ENCODE peak calls at places on chromosomes 2 and 18, in seven cellular contexts. C is stimulated activated CD4-positive, alpha-beta T cell treated with anti-CD3 and anti-CD28 coated beads, Interleukin-2, amount 100 ng/mL, for 4 hours; W is stimulated activated CD8-positive, alpha-beta memory T cell treated with anti-CD3 and anti-CD28 coated beads, Interleukin-2, amount 100 ng/mL, for 48 hours; R is adrenal gland; P is activated effector memory CD4-positive, alpha-beta T cell treated with Interleukin-2 at 50 U/mL for 16 hours; U is epithelial cell of prostate; Y is breast epithelium. S is an unnamed sample.

GRCh38 chr2:107553534-107553933 is 273.2 kb upstream of the RGPD4 start:
- DNase-seq in W (no peak), C (no peak), R (peak; percentile 7), P (no peak), Y (no peak), U (peak; percentile 20), S (no peak)

GRCh38 chr2:233820766-233821105 is 33.6 kb downstream of the HJURP start:
- DNase-seq in W (no peak), Y (no peak), U (no peak), P (no peak), R (no peak), C (no peak), S (no peak)

GRCh38 chr2:133641497-133641896 is 73.2 kb upstream of the NCKAP5 start:
- DNase-seq in U (peak; percentile 98), C (no peak), W (no peak), Y (peak; percentile 89), R (no peak), P (no peak), S (no peak)

GRCh38 chr2:216130346-216130951 is 21.3 kb downstream of the XRCC5 start:
- DNase-seq in P (no peak), W (no peak), R (no peak), U (no peak), Y (no peak), C (no peak), S (no peak)

GRCh38 chr18:79871026-79871390 is 73.3 kb downstream of the KCNG2 start:
- DNase-seq in W (no peak), P (no peak), Y (no peak), R (no peak), C (no peak), U (no peak), S (no peak)

GRCh38 chr2:197387179-197387578 is 47.6 kb downstream of the SF3B1 start:
- DNase-seq in Y (no peak), U (no peak), W (no peak), R (no peak), P (no peak), C (no peak), S (no peak)

GRCh38 chr2:162989507-162989906 is 150.9 kb upstream of the KCNH7 start:
- DNase-seq in R (no peak), Y (no peak), P (no peak), W (no peak), C (no peak), U (no peak), S (no peak)

GRCh38 chr18:10851824-10852225 is 297.5 kb downstream of the PIEZO2 start:
- DNase-seq in C (no peak), P (no peak), Y (no peak), W (no peak), U (no peak), R (no peak), S (peak; percentile 19)

GRCh38 chr18:70368903-70369302 is 80.1 kb downstream of the SOCS6 start:
- DNase-seq in Y (no peak), W (no peak), R (no peak), U (no peak), P (no peak), C (no peak), S (no peak)

GRCh38 chr2:200396726-200397348 is 90.3 kb downstream of the SPATS2L start:
- DNase-seq in R (no peak), W (no peak), U (no peak), C (no peak), P (no peak), Y (no peak), S (no peak)

GRCh38 chr2:219309278-219309677 is at the start of gene PTPRN:
- DNase-seq in R (no peak), Y (no peak), P (no peak), W (no peak), C (no peak), U (no peak), S (no peak)

GRCh38 chr2:65432227-65433190 is at the start of gene SPRED2:
- DNase-seq in U (peak; percentile 91), C (peak; percentile 41), P (peak; percentile 45), R (peak; percentile 94), Y (peak; percentile 90), W (peak; percentile 50), S (peak; percentile 74)

GRCh38 chr2:177545981-177546600 is 153.5 kb downstream of the AGPS start:
- DNase-seq in P (no peak), R (no peak), C (no peak), W (no peak), Y (no peak), U (no peak), S (no peak)

GRCh38 chr2:239821694-239822075 is 203.5 kb downstream of the NDUFA10 start:
- DNase-seq in P (no peak), Y (no peak), C (no peak), U (no peak), R (no peak), W (no peak), S (no peak)

S was measured in NCI-H187 treated with DMSO at 0.1 percent for 48 hours.